ENCODE peak calls at places on chromosomes 1 and 21, in four cellular contexts. Z is HCT116, B is upper lobe of left lung, T is sigmoid colon. W is an unnamed sample.

GRCh38 chr1:22641906-22642636 is 1.4 kb upstream of the C1QC start:
- DNase-seq in Z (no peak), B (peak), T (peak), W (peak)

GRCh38 chr1:245800901-245801605 is 646.3 kb downstream of the KIF26B start:
- DNase-seq in Z (no peak), B (no peak), T (no peak), W (no peak)

GRCh38 chr1:16178596-16179497 is 23.0 kb upstream of the EPHA2 start:
- DNase-seq in Z (no peak), B (peak), T (no peak), W (no peak)

GRCh38 chr1:29513357-29513756 is 277.0 kb downstream of the PTPRU start:
- DNase-seq in Z (peak), B (peak), T (no peak), W (no peak)

GRCh38 chr21:29321908-29322569 is 23.3 kb downstream of the BACH1 start:
- DNase-seq in Z (no peak), B (no peak), T (no peak), W (no peak)

GRCh38 chr1:112440574-112440973 is 44.6 kb downstream of the CTTNBP2NL start:
- DNase-seq in Z (no peak), B (no peak), T (no peak), W (no peak)

GRCh38 chr1:89822109-89822962 is 1.5 kb downstream of the LRRC8D start:
- DNase-seq in Z (no peak), B (no peak), T (no peak), W (peak)

GRCh38 chr1:197320991-197321531 is 53.0 kb downstream of the CRB1 start:
- DNase-seq in Z (no peak), B (no peak), T (no peak), W (no peak)

GRCh38 chr21:44092201-44092600 is 15.0 kb upstream of the PWP2 start:
- DNase-seq in Z (no peak), B (no peak), T (no peak), W (no peak)

GRCh38 chr1:156119503-156120209 is 5.1 kb downstream of the LMNA start:
- DNase-seq in Z (no peak), B (peak), T (peak), W (peak)

GRCh38 chr1:41874903-41875411 is 43.8 kb downstream of the HIVEP3 start:
- DNase-seq in Z (no peak), B (no peak), T (no peak), W (no peak)

GRCh38 chr1:27436204-27437159 is 44.1 kb downstream of the GPR3 start:
- DNase-seq in Z (peak), B (peak), T (no peak), W (peak)

GRCh38 chr1:82598816-82599215 is 798.1 kb downstream of the ADGRL2 start:
- DNase-seq in Z (no peak), B (no peak), T (no peak), W (no peak)

GRCh38 chr1:208059328-208060017 is 148.5 kb upstream of the CD34 start:
- DNase-seq in Z (no peak), B (no peak), T (no peak), W (no peak)

GRCh38 chr1:24386241-24386640 is 27.3 kb downstream of the STPG1 start:
- DNase-seq in Z (no peak), B (peak), T (no peak), W (no peak)

GRCh38 chr1:209106861-209107260 is 476.7 kb upstream of the CAMK1G start:
- DNase-seq in Z (no peak), B (no peak), T (no peak), W (no peak)

GRCh38 chr1:226443439-226443838 is 35.5 kb upstream of the PARP1 start:
- DNase-seq in Z (peak), B (no peak), T (no peak), W (no peak)

GRCh38 chr1:39081266-39082139 is 55.4 kb downstream of the NDUFS5 start:
- DNase-seq in Z (no peak), B (no peak), T (no peak), W (peak)

GRCh38 chr1:165376041-165376810 is 19.7 kb upstream of the LMX1A start:
- DNase-seq in Z (no peak), B (peak), T (peak), W (peak)

GRCh38 chr1:94819945-94820746 is at the start of gene SLC44A3:
- DNase-seq in Z (no peak), B (peak), T (peak), W (peak)

GRCh38 chr1:9589144-9589718 is 520 bp downstream of the TMEM201 start:
- DNase-seq in Z (no peak), B (no peak), T (no peak), W (peak)

GRCh38 chr1:36326499-36326898 is 3.1 kb upstream of the EVA1B start:
- DNase-seq in Z (no peak), B (no peak), T (no peak), W (no peak)

GRCh38 chr1:14553711-14554110 is 44.8 kb upstream of the KAZN start:
- DNase-seq in Z (no peak), B (no peak), T (no peak), W (no peak)

GRCh38 chr1:241837901-241838300 is 10.1 kb upstream of the EXO1 start:
- DNase-seq in Z (no peak), B (no peak), T (no peak), W (no peak)

GRCh38 chr21:45234906-45235305 is 52.8 kb downstream of the POFUT2 start:
- DNase-seq in Z (no peak), B (no peak), T (no peak), W (no peak)

GRCh38 chr1:64490204-64490818 is 20.4 kb downstream of the CACHD1 start:
- DNase-seq in Z (no peak), B (no peak), T (no peak), W (no peak)

GRCh38 chr1:106956721-106957120 is 99.8 kb upstream of the PRMT6 start:
- DNase-seq in Z (no peak), B (no peak), T (no peak), W (no peak)

GRCh38 chr1:108871050-108871724 is 5.6 kb upstream of the GPSM2 start:
- DNase-seq in Z (no peak), B (no peak), T (no peak), W (no peak)

GRCh38 chr1:222167111-222167510 is 380.8 kb downstream of the HHIPL2 start:
- DNase-seq in Z (peak), B (peak), T (no peak), W (peak)

GRCh38 chr1:198771562-198772153 is 132.8 kb downstream of the PTPRC start:
- DNase-seq in Z (peak), B (no peak), T (no peak), W (no peak)

GRCh38 chr1:157189986-157190982 is 52.1 kb upstream of the ETV3 start:
- DNase-seq in Z (no peak), B (no peak), T (no peak), W (no peak)

GRCh38 chr1:245361951-245362350 is 207.2 kb downstream of the KIF26B start:
- DNase-seq in Z (no peak), B (no peak), T (no peak), W (no peak)

GRCh38 chr1:114352797-114353196 is 158.2 kb downstream of the TRIM33 start:
- DNase-seq in Z (no peak), B (no peak), T (no peak), W (no peak)

GRCh38 chr1:37442139-37442538 is 32.2 kb upstream of the ZC3H12A start:
- DNase-seq in Z (no peak), B (no peak), T (no peak), W (no peak)

GRCh38 chr1:43910359-43910758 is 23.2 kb upstream of the ARTN start:
- DNase-seq in Z (no peak), B (no peak), T (no peak), W (no peak)

DNA sequence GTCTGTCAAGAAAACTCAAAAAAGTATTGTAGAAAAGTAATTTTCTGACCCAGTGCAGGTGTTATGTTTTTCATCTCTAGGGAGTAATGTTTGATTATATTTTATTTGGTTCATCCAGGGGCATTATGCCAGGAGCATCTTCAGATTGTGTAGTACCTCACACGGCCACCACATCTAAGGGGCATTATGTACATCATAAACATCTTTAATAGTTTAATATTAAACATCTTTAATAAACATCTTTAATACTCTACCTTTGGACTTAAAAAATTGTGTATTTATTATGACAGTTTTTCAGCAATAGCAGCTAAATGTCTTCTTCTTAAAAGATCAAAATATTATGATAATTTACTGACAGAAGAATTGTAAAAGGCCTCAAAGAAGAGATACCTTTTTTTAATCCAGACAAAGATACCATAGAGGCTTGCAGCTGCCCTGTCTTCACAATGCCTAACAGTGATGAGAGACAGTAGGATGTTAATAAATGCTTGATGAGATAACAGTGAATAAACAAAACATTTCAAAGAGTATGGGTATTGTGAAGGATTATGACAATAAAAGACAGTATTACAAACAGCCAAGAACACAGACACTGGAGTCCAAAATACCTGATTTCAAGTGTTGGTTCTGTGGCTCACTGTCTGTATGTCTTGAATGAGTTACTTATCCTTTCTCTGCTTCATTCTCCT is 240.9 kb upstream of the ADGRL2 start:
- DNase-seq in Z (no peak), B (no peak), T (no peak), W (no peak)
- TF ChIP-seq POLR2AphosphoS5 in Z (no peak), B (no peak), T (no peak), W (no peak)

DNA sequence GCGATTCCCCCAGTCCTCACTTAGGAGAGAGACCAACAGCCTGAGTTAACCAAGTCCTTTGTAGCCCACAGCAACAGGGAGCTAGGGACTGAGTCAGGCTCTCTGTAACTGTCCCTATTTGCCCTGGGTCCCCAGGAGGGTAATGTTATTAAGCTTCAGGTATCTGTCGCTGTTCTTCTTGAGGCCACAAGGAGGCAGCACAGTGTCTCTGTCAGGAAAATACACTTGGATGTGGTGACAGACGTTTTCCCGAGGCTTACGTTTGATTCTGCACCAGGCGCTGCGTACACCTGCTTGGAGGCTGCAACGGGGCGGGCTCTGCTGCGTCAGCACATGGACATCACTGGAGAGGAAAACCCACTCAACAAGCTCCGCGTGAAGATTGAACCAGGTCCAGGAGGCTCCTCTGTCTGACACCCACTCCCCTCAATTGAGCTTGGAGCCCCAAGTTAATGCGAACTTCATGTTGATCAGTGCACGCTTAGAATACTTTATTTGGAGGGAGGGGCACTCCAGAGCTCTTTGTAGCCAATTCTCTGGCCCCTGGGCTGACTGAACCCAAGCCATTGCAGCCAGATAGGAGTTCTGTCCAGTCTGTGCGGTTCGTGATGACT is 10.7 kb upstream of the ELF3 start:
- DNase-seq in Z (no peak), B (peak), T (no peak), W (peak)
- TF ChIP-seq POLR2AphosphoS5 in Z (peak), B (no peak), T (no peak), W (no peak)

DNA sequence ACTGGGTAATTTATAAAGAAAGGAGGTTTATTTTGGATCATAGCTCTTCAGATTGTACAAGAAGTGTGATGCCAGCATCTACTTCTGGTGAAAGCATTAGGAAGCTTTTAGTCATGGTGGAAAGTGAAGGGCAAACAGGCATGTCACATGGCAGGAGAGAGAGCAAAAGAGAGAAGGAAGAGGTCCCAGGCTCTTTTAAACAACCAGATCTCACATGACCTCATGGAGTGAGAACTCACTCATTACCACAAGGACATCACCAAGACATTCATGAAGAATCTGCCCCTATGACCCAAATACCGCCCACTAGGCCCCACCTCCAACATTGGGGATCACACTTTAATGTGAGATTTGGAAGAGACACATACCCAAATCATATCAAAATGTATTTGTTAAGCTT is 10.0 kb downstream of the RPTN start:
- DNase-seq in Z (no peak), B (no peak), T (no peak), W (no peak)
- TF ChIP-seq POLR2AphosphoS5 in Z (no peak), B (no peak), T (no peak), W (no peak)

GRCh38 chr1:235069171-235069570 is 59.5 kb downstream of the TOMM20 start:
- DNase-seq in Z (no peak), B (no peak), T (no peak), W (no peak)

GRCh38 chr1:235069577-235070563 is 58.8 kb downstream of the TOMM20 start:
- DNase-seq in Z (no peak), B (peak), T (peak), W (peak)

GRCh38 chr1:235070819-235071218 is 57.8 kb downstream of the TOMM20 start:
- DNase-seq in Z (no peak), B (no peak), T (no peak), W (no peak)

GRCh38 chr1:235068155-235069121 is 60.2 kb downstream of the TOMM20 start:
- DNase-seq in Z (peak), B (peak), T (no peak), W (no peak)

GRCh38 chr1:235067396-235068154 is 61.1 kb downstream of the TOMM20 start:
- DNase-seq in Z (peak), B (peak), T (peak), W (peak)
- TF ChIP-seq POLR2AphosphoS5 in Z (peak), B (peak), T (peak), W (peak)

GRCh38 chr1:48250572-48250971 is 28.1 kb downstream of the SLC5A9 start:
- DNase-seq in Z (no peak), B (no peak), T (no peak), W (peak)

GRCh38 chr1:48246727-48247126 is 24.2 kb downstream of the SLC5A9 start:
- DNase-seq in Z (no peak), B (peak), T (no peak), W (peak)

GRCh38 chr1:48251323-48251722 is 28.8 kb downstream of the SLC5A9 start:
- DNase-seq in Z (no peak), B (no peak), T (no peak), W (no peak)

GRCh38 chr1:48249868-48250267 is 27.4 kb downstream of the SLC5A9 start:
- DNase-seq in Z (no peak), B (no peak), T (no peak), W (no peak)

DNA sequence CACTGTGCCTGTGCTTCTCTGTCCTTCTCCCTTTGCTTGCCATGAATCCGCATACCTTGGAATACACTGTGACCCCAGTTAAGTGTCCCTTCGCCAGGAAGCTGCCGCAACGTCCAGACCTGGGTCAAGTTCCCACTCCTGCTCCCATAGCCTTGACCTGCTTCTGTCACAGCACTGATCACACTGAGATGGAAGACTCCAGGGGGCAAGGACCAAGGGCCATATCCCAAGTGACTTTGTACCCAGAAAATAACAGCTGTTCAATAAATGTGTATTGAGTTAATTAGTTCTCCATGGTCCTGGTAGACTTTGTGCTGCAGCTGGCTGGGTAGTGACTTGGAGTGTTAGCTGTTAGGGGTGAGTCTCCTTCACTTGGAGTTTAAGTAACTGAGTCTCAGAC is 25.8 kb downstream of the SLC5A9 start:
- DNase-seq in Z (no peak), B (no peak), T (no peak), W (no peak)
- TF ChIP-seq POLR2AphosphoS5 in Z (no peak), B (no peak), T (no peak), W (no peak)

DNA sequence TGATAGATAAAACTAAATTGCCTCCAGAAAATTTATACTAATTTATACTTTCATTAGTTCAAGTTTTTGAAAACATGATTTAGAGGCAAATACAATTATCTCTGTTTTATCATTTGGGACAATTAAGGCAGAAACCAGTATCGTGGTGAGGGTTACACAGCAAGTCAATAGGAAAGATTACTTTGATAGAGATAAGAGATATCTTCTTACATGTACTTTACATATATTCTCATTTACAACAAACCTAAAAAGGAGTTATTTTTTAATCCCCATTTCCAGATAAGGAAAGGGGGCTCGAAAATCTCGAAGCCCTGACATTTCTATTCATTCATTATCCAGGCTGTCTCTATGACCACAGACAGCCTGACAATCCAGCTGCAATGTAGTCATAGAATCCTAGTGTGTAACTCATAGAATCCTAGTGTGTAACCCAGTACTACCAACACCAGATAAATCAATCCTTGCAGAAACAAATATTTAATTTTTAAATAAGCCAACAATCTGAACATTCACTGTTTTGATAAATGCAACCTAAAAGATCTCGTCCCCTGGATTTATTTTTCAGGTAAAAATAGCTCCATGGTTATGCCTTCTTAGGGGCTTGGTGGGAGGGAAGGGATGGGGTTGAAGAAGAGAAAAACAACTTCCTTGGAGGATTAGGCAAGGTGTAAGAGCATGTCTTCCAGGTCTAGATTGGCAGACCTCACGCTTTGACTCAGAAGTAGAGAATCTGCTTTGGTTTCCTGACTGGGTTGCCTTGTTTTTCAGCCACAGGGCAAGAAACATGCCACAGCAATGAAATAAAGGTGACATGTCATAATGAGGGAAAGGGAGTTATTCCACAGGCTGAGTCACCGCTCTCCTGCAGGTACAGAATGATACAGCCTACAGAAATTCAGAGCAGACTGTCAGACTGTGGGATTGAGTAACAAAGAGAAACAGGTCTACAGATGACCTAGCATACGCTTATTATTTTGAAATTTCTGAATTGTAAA is 45.6 kb downstream of the IRF2BP2 start:
- DNase-seq in Z (peak), B (no peak), T (no peak), W (no peak)
- TF ChIP-seq POLR2AphosphoS5 in Z (peak), B (no peak), T (no peak), W (no peak)

DNA sequence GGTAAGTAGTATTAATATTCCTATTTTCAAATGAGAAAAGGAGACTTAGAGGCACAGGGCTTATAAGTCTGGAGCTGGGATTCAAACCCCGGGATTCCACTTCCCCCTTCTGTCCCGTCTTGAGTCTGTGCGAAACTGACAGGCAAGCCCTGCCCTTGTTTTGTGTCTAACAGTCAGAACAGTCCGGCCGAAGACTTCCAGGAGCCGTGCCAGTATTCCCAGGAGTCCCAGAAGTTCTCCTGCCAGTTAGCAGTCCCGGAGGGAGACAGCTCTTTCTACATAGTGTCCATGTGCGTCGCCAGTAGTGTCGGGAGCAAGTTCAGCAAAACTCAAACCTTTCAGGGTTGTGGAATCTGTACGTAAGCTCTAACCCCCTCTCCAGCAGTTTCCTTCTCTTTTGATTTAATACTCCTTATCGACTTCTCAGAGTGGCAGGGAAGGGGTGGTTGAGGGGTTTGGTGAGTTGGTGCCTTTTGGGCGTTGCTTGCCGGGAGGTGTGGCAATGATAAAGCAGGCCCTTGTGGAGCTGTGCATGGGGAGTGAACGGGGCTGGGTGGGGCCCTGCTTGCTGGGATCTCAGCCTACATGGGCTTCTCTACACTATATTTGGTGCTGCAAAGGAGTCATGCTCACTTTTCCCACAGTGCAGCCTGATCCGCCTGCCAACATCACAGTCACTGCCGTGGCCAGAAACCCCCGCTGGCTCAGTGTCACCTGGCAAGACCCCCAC is 29.4 kb downstream of the IL6R start:
- DNase-seq in Z (no peak), B (peak), T (peak), W (peak)
- TF ChIP-seq POLR2AphosphoS5 in Z (no peak), B (no peak), T (peak), W (peak)

W was measured in transverse colon.